ENCODE peak calls at places on chromosomes 6 and 20, in ten cellular contexts. F, L, Q, H, W, E, T, C, D and M are unnamed samples.

GRCh38 chr6:2795960-2796359 is 30.8 kb downstream of the WRNIP1 start:
- DNase-seq in F (no peak), L (no peak), Q (no peak), H (no peak), W (no peak), E (no peak), T (no peak), C (no peak), D (no peak), M (no peak)

GRCh38 chr6:49806145-49806544 is 19.1 kb upstream of the PGK2 start:
- DNase-seq in F (no peak), L (no peak), Q (no peak), H (no peak), W (no peak), E (no peak), T (no peak), C (no peak), D (no peak), M (no peak)

GRCh38 chr6:13238017-13238416 is 90.3 kb downstream of the TBC1D7 start:
- DNase-seq in F (no peak), L (no peak), Q (no peak), H (no peak), W (no peak), E (no peak), T (no peak), C (no peak), D (no peak), M (no peak)

GRCh38 chr6:167350322-167350721 is 25.4 kb downstream of the TTLL2 start:
- DNase-seq in F (no peak), L (no peak), Q (no peak), H (no peak), W (no peak), E (no peak), T (no peak), C (no peak), D (no peak), M (no peak)

GRCh38 chr20:4604580-4604979 is 117.1 kb upstream of the PRND start:
- DNase-seq in F (no peak), L (no peak), Q (peak), H (no peak), W (no peak), E (no peak), T (no peak), C (no peak), D (no peak), M (no peak)

GRCh38 chr6:117265425-117266266 is at the start of gene VGLL2:
- DNase-seq in F (peak), L (peak), Q (peak), H (no peak), W (peak), E (no peak), T (peak), C (peak), D (no peak), M (peak)

GRCh38 chr6:139325003-139325600 is 33.3 kb upstream of the TXLNB start:
- DNase-seq in F (no peak), L (no peak), Q (no peak), H (no peak), W (no peak), E (no peak), T (no peak), C (peak), D (no peak), M (no peak)

GRCh38 chr20:51326241-51326819 is 216.2 kb downstream of the NFATC2 start:
- DNase-seq in F (peak), L (no peak), Q (peak), H (peak), W (peak), E (no peak), T (peak), C (peak), D (no peak), M (peak)

GRCh38 chr6:4603291-4603690 is 172.9 kb upstream of the CDYL start:
- DNase-seq in F (no peak), L (no peak), Q (peak), H (no peak), W (no peak), E (peak), T (peak), C (no peak), D (no peak), M (no peak)

GRCh38 chr6:67594366-67594765 is 1040.7 kb upstream of the ADGRB3 start:
- DNase-seq in F (no peak), L (no peak), Q (no peak), H (no peak), W (no peak), E (no peak), T (peak), C (no peak), D (no peak), M (no peak)

GRCh38 chr6:160088069-160088773 is 33.4 kb upstream of the SLC22A1 start:
- DNase-seq in F (peak), L (no peak), Q (peak), H (no peak), W (peak), E (peak), T (peak), C (no peak), D (no peak), M (peak)

GRCh38 chr20:35326021-35326731 is 34.0 kb upstream of the FAM83C start:
- DNase-seq in F (no peak), L (no peak), Q (no peak), H (no peak), W (no peak), E (no peak), T (no peak), C (peak), D (no peak), M (no peak)

GRCh38 chr6:170022291-170022722 is 268.6 kb downstream of the DLL1 start:
- DNase-seq in F (no peak), L (no peak), Q (no peak), H (no peak), W (no peak), E (no peak), T (no peak), C (no peak), D (no peak), M (no peak)

GRCh38 chr6:8175046-8175777 is 72.9 kb upstream of the EEF1E1 start:
- DNase-seq in F (no peak), L (no peak), Q (no peak), H (no peak), W (no peak), E (no peak), T (no peak), C (no peak), D (no peak), M (no peak)

GRCh38 chr20:36924167-36925045 is 27.1 kb downstream of the SAMHD1 start:
- DNase-seq in F (no peak), L (no peak), Q (no peak), H (no peak), W (no peak), E (no peak), T (no peak), C (no peak), D (no peak), M (no peak)

GRCh38 chr20:2301164-2301622 is 5.4 kb downstream of the TGM3 start:
- DNase-seq in F (no peak), L (no peak), Q (peak), H (no peak), W (no peak), E (peak), T (peak), C (peak), D (no peak), M (no peak)

GRCh38 chr6:111711476-111711875 is 105.8 kb upstream of the TRAF3IP2 start:
- DNase-seq in F (peak), L (no peak), Q (no peak), H (no peak), W (peak), E (no peak), T (peak), C (no peak), D (no peak), M (no peak)

GRCh38 chr6:6872924-6873344 is 234.8 kb upstream of the RREB1 start:
- DNase-seq in F (no peak), L (no peak), Q (no peak), H (no peak), W (no peak), E (no peak), T (no peak), C (no peak), D (no peak), M (no peak)

GRCh38 chr20:32622585-32623468 is 37.7 kb upstream of the NOL4L start:
- DNase-seq in F (no peak), L (no peak), Q (no peak), H (no peak), W (peak), E (no peak), T (no peak), C (no peak), D (no peak), M (no peak)

GRCh38 chr6:14743465-14744211 is 502.2 kb upstream of the JARID2 start:
- DNase-seq in F (no peak), L (no peak), Q (peak), H (peak), W (no peak), E (peak), T (peak), C (no peak), D (peak), M (no peak)

GRCh38 chr6:46655803-46656202 is 3.0 kb downstream of the SLC25A27 start:
- DNase-seq in F (peak), L (no peak), Q (no peak), H (no peak), W (peak), E (no peak), T (no peak), C (no peak), D (no peak), M (no peak)

GRCh38 chr20:41405436-41405835 is 38.8 kb upstream of the EMILIN3 start:
- DNase-seq in F (no peak), L (no peak), Q (no peak), H (no peak), W (no peak), E (no peak), T (no peak), C (no peak), D (no peak), M (no peak)